ENCODE peak calls at places on chromosomes 12 and 14, in nine cellular contexts. C is breast epithelium, F is A549, D is HepG2, M is transverse colon, K is sigmoid colon, L is stomach, Z is body of pancreas, R is HCT116. Y is an unnamed sample.

GRCh38 chr14:30972882-30973582 is 52.4 kb upstream of the AP4S1 start:
- DNase-seq in D (no peak), Z (no peak), M (no peak), C (no peak), L (no peak), F (no peak), K (no peak), R (no peak), Y (no peak)

GRCh38 chr14:55847766-55848165 is 267.8 kb downstream of the KTN1 start:
- DNase-seq in L (no peak), M (no peak), D (no peak), C (no peak), K (no peak), F (no peak), Z (no peak), R (no peak), Y (no peak)

GRCh38 chr12:114689075-114689994 is 5.4 kb upstream of the TBX3 start:
- DNase-seq in D (no peak), M (no peak), K (no peak), R (no peak), L (no peak), Z (no peak), F (no peak), C (no peak), Y (no peak)

GRCh38 chr12:90398437-90398836 is 556.5 kb downstream of the CCER1 start:
- DNase-seq in M (no peak), L (no peak), Z (no peak), C (no peak), D (no peak), F (no peak), K (no peak), R (no peak), Y (no peak)

GRCh38 chr12:42213023-42213422 is 25.0 kb downstream of the YAF2 start:
- DNase-seq in M (peak; percentile 25), Z (no peak), K (no peak), F (no peak), C (no peak), R (no peak), D (no peak), L (no peak), Y (no peak)

GRCh38 chr12:130965668-130966067 is 12.0 kb downstream of the ADGRD1 start:
- DNase-seq in R (no peak), Z (no peak), D (no peak), C (no peak), M (no peak), K (no peak), L (no peak), F (no peak), Y (no peak)

GRCh38 chr12:111616177-111616623 is 17.1 kb upstream of the ATXN2 start:
- DNase-seq in M (peak; percentile 12), L (no peak), C (no peak), F (no peak), D (peak; percentile 67), R (no peak), Z (no peak), K (no peak), Y (no peak)

GRCh38 chr12:51753980-51754675 is 94.4 kb downstream of the FIGNL2 start:
- DNase-seq in L (no peak), M (no peak), F (no peak), R (no peak), K (no peak), Z (no peak), C (no peak), D (no peak), Y (no peak)

GRCh38 chr14:94173885-94174621 is at the start of gene PPP4R4:
- DNase-seq in F (peak; percentile 32), K (peak; percentile 90), M (peak; percentile 83), L (peak; percentile 86), C (peak; percentile 79), R (peak; percentile 70), Z (peak; percentile 92), D (peak; percentile 89), Y (peak; percentile 91)

GRCh38 chr12:84789184-84789583 is 123.4 kb downstream of the SLC6A15 start:
- DNase-seq in R (no peak), D (no peak), L (no peak), M (no peak), F (no peak), K (no peak), Z (no peak), C (no peak), Y (no peak)

GRCh38 chr12:84785281-84785680 is 127.3 kb downstream of the SLC6A15 start:
- DNase-seq in R (no peak), F (no peak), Z (no peak), K (no peak), M (no peak), L (no peak), D (no peak), C (no peak), Y (no peak)

GRCh38 chr12:84785951-84786350 is 126.6 kb downstream of the SLC6A15 start:
- DNase-seq in R (no peak), L (no peak), M (no peak), D (no peak), F (no peak), Z (no peak), K (no peak), C (no peak), Y (no peak)

GRCh38 chr12:84787253-84787652 is 125.3 kb downstream of the SLC6A15 start:
- DNase-seq in R (no peak), M (no peak), D (no peak), L (no peak), C (no peak), Z (no peak), K (no peak), F (no peak), Y (no peak)

GRCh38 chr12:84786622-84787021 is 126.0 kb downstream of the SLC6A15 start:
- DNase-seq in L (no peak), M (no peak), C (no peak), K (no peak), R (no peak), Z (no peak), F (no peak), D (no peak), Y (no peak)
- TF ChIP-seq POLR2A in L (no peak), M (no peak), C (no peak), K (no peak), R (no peak), Z (no peak), F (no peak), D (no peak), Y (no peak)

DNA sequence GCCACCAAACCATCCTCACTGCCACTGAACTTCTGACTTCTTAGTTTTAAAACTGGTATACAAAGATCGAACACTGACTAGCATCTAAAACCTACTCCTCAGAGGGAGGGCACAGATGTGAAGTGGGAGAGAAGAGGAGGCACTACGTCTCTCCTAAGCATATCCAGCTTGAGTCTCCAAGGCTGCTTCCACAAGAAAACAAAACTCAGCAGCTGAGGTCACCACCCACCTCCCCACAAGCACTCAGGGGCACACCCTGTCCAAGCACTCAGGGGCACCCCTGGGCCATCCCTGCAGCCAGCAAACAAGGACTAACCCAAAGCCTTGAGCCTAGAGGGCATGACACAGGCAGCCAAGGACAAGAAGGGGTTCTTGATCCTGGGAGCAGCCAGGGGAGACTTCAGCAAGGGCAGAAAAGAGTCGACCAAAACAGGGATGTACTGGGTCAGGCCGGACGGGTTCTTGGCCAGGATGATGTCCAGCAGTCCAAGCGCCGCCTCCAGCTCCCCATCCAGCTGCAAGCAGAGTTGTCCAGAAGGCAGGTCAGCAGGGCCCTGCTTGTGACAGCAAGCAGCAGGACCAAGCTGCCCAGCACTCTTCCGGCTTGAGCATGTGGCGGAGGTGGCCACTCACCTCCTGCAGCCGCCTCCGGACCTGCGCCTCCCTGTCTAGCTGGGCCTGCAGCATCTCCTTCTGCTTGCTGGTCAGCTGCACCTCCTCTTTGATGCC is 34.8 kb downstream of the GCN1 start:
- DNase-seq in Z (no peak), K (peak; percentile 73), C (no peak), M (no peak), L (no peak), D (no peak), R (no peak), F (no peak), Y (no peak)
- TF ChIP-seq POLR2A in Z (no peak), K (no peak), C (no peak), M (no peak), L (no peak), D (peak; percentile 19), R (no peak), F (no peak), Y (no peak)

GRCh38 chr14:105701456-105702274 is 175.3 kb downstream of the TMEM121 start:
- DNase-seq in D (no peak), M (no peak), C (no peak), L (no peak), F (no peak), R (no peak), Z (no peak), K (peak; percentile 30), Y (no peak)
- TF ChIP-seq POLR2A in D (no peak), M (no peak), C (no peak), L (no peak), F (no peak), R (no peak), Z (no peak), K (no peak), Y (no peak)

GRCh38 chr12:118374126-118374725 is 1.5 kb upstream of the TAOK3 start:
- DNase-seq in L (no peak), D (no peak), C (no peak), K (no peak), R (no peak), Z (no peak), F (no peak), M (no peak), Y (no peak)

GRCh38 chr12:118374909-118375308 is 1.4 kb upstream of the SUDS3 start:
- DNase-seq in F (no peak), Z (no peak), K (no peak), R (no peak), L (no peak), D (no peak), C (no peak), M (no peak), Y (no peak)

GRCh38 chr12:118373628-118374027 is 921 bp upstream of the TAOK3 start:
- DNase-seq in C (no peak), Z (no peak), D (peak; percentile 38), M (no peak), R (no peak), K (no peak), L (no peak), F (no peak), Y (peak; percentile 60)

GRCh38 chr12:118371354-118372282 is 1.1 kb downstream of the TAOK3 start:
- DNase-seq in L (no peak), R (no peak), K (peak; percentile 68), M (peak; percentile 26), Z (peak; percentile 36), F (peak; percentile 16), C (no peak), D (no peak), Y (peak; percentile 39)

DNA sequence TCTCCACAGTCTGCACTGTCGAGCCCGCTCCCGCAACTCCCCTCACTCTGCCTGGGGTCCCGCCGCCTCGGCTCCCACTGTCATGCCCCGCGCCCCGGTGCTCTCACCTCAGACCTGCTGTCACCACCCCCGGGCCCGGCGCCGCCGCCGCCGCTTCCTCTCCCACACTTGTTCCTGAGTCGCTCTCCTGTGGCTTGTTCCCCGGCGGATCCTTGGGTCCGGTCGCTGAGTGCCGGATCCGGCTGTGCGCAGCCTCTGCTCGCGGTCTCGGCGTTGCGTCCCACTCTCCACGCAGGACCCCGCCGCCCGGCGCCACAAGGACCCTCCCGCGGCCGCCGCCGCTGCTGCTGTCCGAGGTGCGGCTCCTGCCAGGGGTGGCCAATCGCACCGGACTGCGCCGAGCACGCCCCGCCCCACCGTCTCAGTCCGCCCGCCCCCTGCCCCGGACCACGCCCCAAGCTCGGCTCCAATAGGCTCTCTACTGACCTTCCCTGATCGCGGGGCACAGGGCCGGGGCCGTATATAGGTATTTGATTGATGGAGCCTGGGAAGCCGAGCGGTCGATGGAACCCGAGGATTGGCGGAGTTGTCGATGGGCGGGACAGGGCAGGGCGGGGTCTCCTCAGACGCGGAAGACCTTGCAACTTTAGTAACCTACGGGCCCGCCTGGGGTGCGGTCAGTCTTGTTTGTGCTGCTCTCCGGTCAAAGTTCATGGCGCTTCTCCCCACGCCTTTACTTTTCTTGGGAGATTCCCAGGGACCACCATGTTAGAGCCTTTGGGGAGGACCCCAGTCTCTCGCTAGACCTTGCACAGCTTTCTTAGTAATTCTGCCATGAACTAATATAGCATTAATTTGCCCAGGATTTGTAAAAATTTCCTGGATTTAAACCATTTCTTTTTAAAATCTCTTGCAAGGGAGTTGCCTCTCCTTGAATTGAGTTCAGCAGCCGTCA is at the start of gene TAOK3:
- DNase-seq in D (peak; percentile 98), K (peak; percentile 100), R (peak; percentile 97), L (peak; percentile 99), F (peak; percentile 89), Z (peak; percentile 99), M (peak; percentile 99), C (peak; percentile 99), Y (peak; percentile 99)
- TF ChIP-seq POLR2A in D (peak; percentile 91), K (peak; percentile 82), R (peak; percentile 84), L (peak; percentile 65), F (peak; percentile 85), Z (peak; percentile 95), M (peak; percentile 90), C (peak; percentile 83), Y (peak; percentile 78)

Y was measured in erythroblast.